ENCODE peak calls at places on chromosomes 3 and 15, in seven cellular contexts. One of them, this sample, is unnamed.

GRCh38 chr3:125145751-125146475 is 66.6 kb downstream of the SLC12A8 start:
- DNase-seq in A549: no peak
- DNase-seq in IMR-90: no peak
- DNase-seq in spleen: no peak
- DNase-seq in NB4: no peak
- DNase-seq in foreskin fibroblast: no peak
- DNase-seq in lung: no peak
- DNase-seq in this sample: peak; percentile 69

GRCh38 chr15:50354838-50355611 is at the start of gene GABPB1:
- DNase-seq in A549: peak; percentile 83
- DNase-seq in IMR-90: peak; percentile 94
- DNase-seq in spleen: peak; percentile 97
- DNase-seq in NB4: peak; percentile 95
- DNase-seq in foreskin fibroblast: peak; percentile 95
- DNase-seq in lung: peak; percentile 83
- DNase-seq in this sample: peak; percentile 97

GRCh38 chr15:52680041-52680391 is 828 bp upstream of the ATOSA start:
- DNase-seq in A549: no peak
- DNase-seq in IMR-90: peak; percentile 1
- DNase-seq in spleen: no peak
- DNase-seq in NB4: peak; percentile 7
- DNase-seq in foreskin fibroblast: peak; percentile 15
- DNase-seq in lung: no peak
- DNase-seq in this sample: peak; percentile 20

GRCh38 chr3:43584043-43584826 is 37.6 kb downstream of the ANO10 start:
- DNase-seq in A549: no peak
- DNase-seq in IMR-90: peak; percentile 65
- DNase-seq in spleen: no peak
- DNase-seq in NB4: no peak
- DNase-seq in foreskin fibroblast: peak; percentile 12
- DNase-seq in lung: no peak
- DNase-seq in this sample: peak; percentile 13

GRCh38 chr3:48543271-48543866 is 13.2 kb downstream of the PFKFB4 start:
- DNase-seq in A549: no peak
- DNase-seq in IMR-90: no peak
- DNase-seq in spleen: no peak
- DNase-seq in NB4: no peak
- DNase-seq in foreskin fibroblast: no peak
- DNase-seq in lung: no peak
- DNase-seq in this sample: no peak

GRCh38 chr3:43691120-43692002 is 623 bp downstream of the ABHD5 start:
- DNase-seq in A549: peak; percentile 33
- DNase-seq in IMR-90: peak; percentile 22
- DNase-seq in spleen: peak; percentile 93
- DNase-seq in NB4: peak; percentile 56
- DNase-seq in foreskin fibroblast: no peak
- DNase-seq in lung: peak; percentile 87
- DNase-seq in this sample: peak; percentile 24

GRCh38 chr3:152197937-152198336 is 70.8 kb upstream of the MBNL1 start:
- DNase-seq in A549: no peak
- DNase-seq in IMR-90: no peak
- DNase-seq in spleen: no peak
- DNase-seq in NB4: peak; percentile 52
- DNase-seq in foreskin fibroblast: no peak
- DNase-seq in lung: no peak
- DNase-seq in this sample: no peak

GRCh38 chr3:150145659-150146058 is 175.0 kb upstream of the PFN2 start:
- DNase-seq in A549: no peak
- DNase-seq in IMR-90: peak; percentile 64
- DNase-seq in spleen: no peak
- DNase-seq in NB4: no peak
- DNase-seq in foreskin fibroblast: no peak
- DNase-seq in lung: no peak
- DNase-seq in this sample: no peak

GRCh38 chr3:7876741-7877297 is 624.8 kb upstream of the LMCD1 start:
- DNase-seq in A549: no peak
- DNase-seq in IMR-90: no peak
- DNase-seq in spleen: no peak
- DNase-seq in NB4: no peak
- DNase-seq in foreskin fibroblast: no peak
- DNase-seq in lung: no peak
- DNase-seq in this sample: peak; percentile 5

GRCh38 chr3:184345678-184346144 is 8.3 kb downstream of the FAM131A start:
- DNase-seq in A549: peak; percentile 72
- DNase-seq in IMR-90: peak; percentile 50
- DNase-seq in spleen: no peak
- DNase-seq in NB4: peak; percentile 60
- DNase-seq in foreskin fibroblast: peak; percentile 77
- DNase-seq in lung: peak; percentile 77
- DNase-seq in this sample: peak; percentile 51

GRCh38 chr15:99443768-99444446 is 121.9 kb upstream of the MEF2A start:
- DNase-seq in A549: no peak
- DNase-seq in IMR-90: no peak
- DNase-seq in spleen: no peak
- DNase-seq in NB4: no peak
- DNase-seq in foreskin fibroblast: no peak
- DNase-seq in lung: no peak
- DNase-seq in this sample: peak; percentile 36

GRCh38 chr3:170483485-170484262 is 65.0 kb downstream of the CLDN11 start:
- DNase-seq in A549: peak; percentile 20
- DNase-seq in IMR-90: no peak
- DNase-seq in spleen: no peak
- DNase-seq in NB4: peak; percentile 8
- DNase-seq in foreskin fibroblast: no peak
- DNase-seq in lung: no peak
- DNase-seq in this sample: peak; percentile 54

GRCh38 chr3:161354554-161354953 is 16.8 kb downstream of the SPTSSB start:
- DNase-seq in A549: no peak
- DNase-seq in IMR-90: no peak
- DNase-seq in spleen: no peak
- DNase-seq in NB4: no peak
- DNase-seq in foreskin fibroblast: peak; percentile 22
- DNase-seq in lung: no peak
- DNase-seq in this sample: no peak

GRCh38 chr3:70488816-70489215 is 176.4 kb upstream of the MDFIC2 start:
- DNase-seq in A549: no peak
- DNase-seq in IMR-90: no peak
- DNase-seq in spleen: no peak
- DNase-seq in NB4: no peak
- DNase-seq in foreskin fibroblast: no peak
- DNase-seq in lung: no peak
- DNase-seq in this sample: no peak

GRCh38 chr3:8166013-8166412 is 335.6 kb upstream of the LMCD1 start:
- DNase-seq in A549: no peak
- DNase-seq in IMR-90: no peak
- DNase-seq in spleen: no peak
- DNase-seq in NB4: no peak
- DNase-seq in foreskin fibroblast: no peak
- DNase-seq in lung: no peak
- DNase-seq in this sample: no peak

GRCh38 chr15:40409366-40409765 is 3.8 kb downstream of the IVD start:
- DNase-seq in A549: no peak
- DNase-seq in IMR-90: no peak
- DNase-seq in spleen: no peak
- DNase-seq in NB4: no peak
- DNase-seq in foreskin fibroblast: no peak
- DNase-seq in lung: no peak
- DNase-seq in this sample: no peak

GRCh38 chr3:142216321-142216720 is 9.1 kb downstream of the GK5 start:
- DNase-seq in A549: no peak
- DNase-seq in IMR-90: no peak
- DNase-seq in spleen: no peak
- DNase-seq in NB4: no peak
- DNase-seq in foreskin fibroblast: no peak
- DNase-seq in lung: no peak
- DNase-seq in this sample: no peak

GRCh38 chr3:141241248-141242034 is 9.8 kb downstream of the PXYLP1 start:
- DNase-seq in A549: no peak
- DNase-seq in IMR-90: no peak
- DNase-seq in spleen: no peak
- DNase-seq in NB4: no peak
- DNase-seq in foreskin fibroblast: peak; percentile 24
- DNase-seq in lung: no peak
- DNase-seq in this sample: no peak

GRCh38 chr3:138942861-138943623 is 3.9 kb downstream of the FOXL2 start:
- DNase-seq in A549: no peak
- DNase-seq in IMR-90: no peak
- DNase-seq in spleen: no peak
- DNase-seq in NB4: no peak
- DNase-seq in foreskin fibroblast: no peak
- DNase-seq in lung: no peak
- DNase-seq in this sample: no peak
- TF ChIP-seq CTCF in A549: no peak
- TF ChIP-seq CTCF in IMR-90: no peak
- TF ChIP-seq CTCF in spleen: no peak
- TF ChIP-seq CTCF in NB4: no peak
- TF ChIP-seq CTCF in foreskin fibroblast: no peak
- TF ChIP-seq CTCF in lung: no peak
- TF ChIP-seq CTCF in this sample: no peak

GRCh38 chr15:84911879-84912660 is 27.6 kb downstream of the SLC28A1 start:
- DNase-seq in A549: peak; percentile 89
- DNase-seq in IMR-90: peak; percentile 99
- DNase-seq in spleen: no peak
- DNase-seq in NB4: no peak
- DNase-seq in foreskin fibroblast: peak; percentile 97
- DNase-seq in lung: peak; percentile 73
- DNase-seq in this sample: peak; percentile 100
- H3K4me3 ChIP-seq in A549: no peak overlapping the region
- H3K4me3 ChIP-seq in IMR-90: no peak overlapping the region
- H3K4me3 ChIP-seq in spleen: no peak overlapping the region
- H3K4me3 ChIP-seq in NB4: no peak overlapping the region
- H3K4me3 ChIP-seq in foreskin fibroblast: no peak overlapping the region
- H3K4me3 ChIP-seq in lung: no peak overlapping the region
- H3K4me3 ChIP-seq in this sample: no peak overlapping the region

DNA sequence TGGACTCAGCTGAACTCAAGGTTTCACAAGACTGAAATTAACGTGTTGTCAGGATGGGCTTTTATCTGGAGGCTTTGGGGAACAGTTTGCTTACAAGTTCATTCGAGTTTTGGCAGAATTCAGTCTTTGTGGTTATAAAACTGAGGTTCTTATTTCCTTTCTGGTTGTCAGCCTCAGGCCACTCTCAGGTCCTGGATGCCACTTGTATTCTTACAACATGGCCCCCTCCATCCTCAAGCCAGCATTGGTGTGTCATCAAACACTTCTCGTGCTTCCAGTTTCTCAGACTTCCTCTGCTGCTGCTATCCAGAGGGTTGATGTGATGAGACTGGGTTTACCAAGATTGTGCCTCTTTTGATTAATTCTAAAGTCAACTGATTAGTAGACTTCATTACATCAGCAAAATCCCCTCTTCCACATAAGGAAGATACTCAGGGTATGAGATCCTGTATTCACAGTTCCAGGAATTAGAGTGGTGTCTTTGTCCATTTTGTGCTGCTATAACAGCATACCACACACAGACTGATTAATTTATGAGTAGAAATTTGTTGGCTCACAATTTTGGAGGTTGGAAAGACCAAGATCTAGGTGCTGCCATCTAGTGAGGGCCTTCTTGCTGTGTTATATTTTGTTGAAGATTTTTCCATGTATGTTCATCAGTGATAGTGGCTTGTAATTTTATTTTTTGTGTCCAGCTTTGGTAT is 10.9 kb downstream of the LRCH3 start:
- DNase-seq in A549: no peak
- DNase-seq in IMR-90: peak; percentile 51
- DNase-seq in spleen: no peak
- DNase-seq in NB4: peak; percentile 49
- DNase-seq in foreskin fibroblast: peak; percentile 53
- DNase-seq in lung: no peak
- DNase-seq in this sample: peak; percentile 49
- TF ChIP-seq CTCF in A549: peak; percentile 38
- TF ChIP-seq CTCF in IMR-90: peak; percentile 40
- TF ChIP-seq CTCF in spleen: peak; percentile 28
- TF ChIP-seq CTCF in NB4: peak; percentile 44
- TF ChIP-seq CTCF in foreskin fibroblast: peak; percentile 35
- TF ChIP-seq CTCF in lung: no peak
- TF ChIP-seq CTCF in this sample: peak; percentile 53

GRCh38 chr3:57256844-57257243 is 29.3 kb downstream of the APPL1 start:
- DNase-seq in A549: no peak
- DNase-seq in IMR-90: no peak
- DNase-seq in spleen: no peak
- DNase-seq in NB4: no peak
- DNase-seq in foreskin fibroblast: no peak
- DNase-seq in lung: no peak
- DNase-seq in this sample: no peak
- H3K4me3 ChIP-seq in A549: no peak overlapping the region
- H3K4me3 ChIP-seq in IMR-90: no peak overlapping the region
- H3K4me3 ChIP-seq in spleen: no peak overlapping the region
- H3K4me3 ChIP-seq in NB4: no peak overlapping the region
- H3K4me3 ChIP-seq in foreskin fibroblast: no peak overlapping the region
- H3K4me3 ChIP-seq in lung: no peak overlapping the region
- H3K4me3 ChIP-seq in this sample: no peak overlapping the region

GRCh38 chr3:107224001-107224596 is 153.1 kb upstream of the CCDC54 start:
- DNase-seq in A549: no peak
- DNase-seq in IMR-90: no peak
- DNase-seq in spleen: no peak
- DNase-seq in NB4: no peak
- DNase-seq in foreskin fibroblast: no peak
- DNase-seq in lung: no peak
- DNase-seq in this sample: no peak
- TF ChIP-seq CTCF in A549: no peak
- TF ChIP-seq CTCF in IMR-90: no peak
- TF ChIP-seq CTCF in spleen: no peak
- TF ChIP-seq CTCF in NB4: no peak
- TF ChIP-seq CTCF in foreskin fibroblast: no peak
- TF ChIP-seq CTCF in lung: no peak
- TF ChIP-seq CTCF in this sample: no peak

GRCh38 chr3:127408684-127409420 is 121.0 kb upstream of the PRR20G start:
- DNase-seq in A549: no peak
- DNase-seq in IMR-90: no peak
- DNase-seq in spleen: peak; percentile 48
- DNase-seq in NB4: peak; percentile 7
- DNase-seq in foreskin fibroblast: no peak
- DNase-seq in lung: no peak
- DNase-seq in this sample: no peak
- H3K4me3 ChIP-seq in A549: no peak overlapping the region
- H3K4me3 ChIP-seq in IMR-90: no peak overlapping the region
- H3K4me3 ChIP-seq in spleen: no peak overlapping the region
- H3K4me3 ChIP-seq in NB4: no peak overlapping the region
- H3K4me3 ChIP-seq in foreskin fibroblast: no peak overlapping the region
- H3K4me3 ChIP-seq in lung: no peak overlapping the region
- H3K4me3 ChIP-seq in this sample: no peak overlapping the region

GRCh38 chr3:6821411-6821810 is 39.5 kb upstream of the GRM7 start:
- DNase-seq in A549: no peak
- DNase-seq in IMR-90: no peak
- DNase-seq in spleen: no peak
- DNase-seq in NB4: no peak
- DNase-seq in foreskin fibroblast: no peak
- DNase-seq in lung: no peak
- DNase-seq in this sample: no peak

GRCh38 chr3:6827453-6827852 is 33.5 kb upstream of the GRM7 start:
- DNase-seq in A549: no peak
- DNase-seq in IMR-90: no peak
- DNase-seq in spleen: no peak
- DNase-seq in NB4: no peak
- DNase-seq in foreskin fibroblast: no peak
- DNase-seq in lung: no peak
- DNase-seq in this sample: no peak

DNA sequence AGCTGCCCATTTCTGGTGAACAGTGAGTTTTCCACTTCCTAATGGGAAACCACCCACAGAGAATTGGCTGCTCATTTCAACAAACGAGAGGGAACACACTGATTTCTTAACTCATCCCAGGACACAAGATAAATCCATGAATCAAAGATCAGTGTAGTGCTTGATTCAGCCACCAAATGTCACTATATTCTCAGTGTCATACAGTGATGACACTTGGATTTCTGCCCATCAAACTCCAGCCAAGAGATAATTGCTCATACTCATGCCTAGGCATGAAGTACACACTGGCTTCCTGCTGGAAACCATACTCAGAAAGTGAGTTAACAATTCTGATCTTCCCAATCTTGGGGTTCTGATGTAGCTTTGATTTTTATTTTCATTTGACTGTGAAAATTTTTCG is 35.4 kb upstream of the GRM7 start:
- DNase-seq in A549: no peak
- DNase-seq in IMR-90: no peak
- DNase-seq in spleen: no peak
- DNase-seq in NB4: no peak
- DNase-seq in foreskin fibroblast: no peak
- DNase-seq in lung: no peak
- DNase-seq in this sample: no peak
- TF ChIP-seq CTCF in A549: no peak
- TF ChIP-seq CTCF in IMR-90: no peak
- TF ChIP-seq CTCF in spleen: no peak
- TF ChIP-seq CTCF in NB4: no peak
- TF ChIP-seq CTCF in foreskin fibroblast: no peak
- TF ChIP-seq CTCF in lung: no peak
- TF ChIP-seq CTCF in this sample: no peak

This sample was measured in fibroblast of the aortic adventitia.